ENCODE peak calls at places on chromosome 10, in ten cellular contexts. L is right lobe of liver, X is heart right ventricle, N is gastrocnemius medialis, Y is neural progenitor cell, W is mucosa of descending colon, Z is spleen, R is lung, U is MM.1S, J is IMR-90. B is an unnamed sample. For H3K4me1, the result is how much of the 10 kb centered on the place peaks cover.

GRCh38 chr10:84818956-84819355 is 490.6 kb downstream of the CCSER2 start:
- DNase-seq in N (no peak), U (no peak), Y (no peak), W (no peak), Z (no peak), R (no peak), X (no peak), J (no peak), L (no peak), B (no peak)

GRCh38 chr10:118584181-118584954 is 11.1 kb downstream of the PRLHR start:
- DNase-seq in Z (no peak), Y (no peak), U (no peak), L (no peak), J (peak), X (no peak), R (no peak), W (no peak), N (no peak), B (no peak)

GRCh38 chr10:47021850-47022249 is 110.6 kb downstream of the PTPN20 start:
- DNase-seq in U (no peak), Z (peak), X (no peak), W (no peak), L (peak), J (no peak), R (peak), N (no peak), Y (no peak), B (no peak)

GRCh38 chr10:60733826-60734225 is 44.5 kb upstream of the CDK1 start:
- DNase-seq in N (no peak), L (no peak), Z (no peak), Y (no peak), R (no peak), U (no peak), J (no peak), W (peak), X (no peak), B (no peak)

GRCh38 chr10:112791447-112791846 is 158.6 kb upstream of the TCF7L2 start:
- DNase-seq in Z (no peak), J (no peak), L (no peak), U (no peak), X (no peak), R (no peak), Y (no peak), W (no peak), N (no peak), B (no peak)

GRCh38 chr10:57716884-57717283 is 550.8 kb downstream of the IPMK start:
- DNase-seq in R (no peak), N (no peak), W (no peak), Z (no peak), U (peak), Y (peak), L (no peak), J (peak), X (no peak), B (no peak)

GRCh38 chr10:80555415-80555814 is 17.7 kb downstream of the SH2D4B start:
- DNase-seq in U (no peak), W (no peak), N (no peak), J (no peak), X (no peak), Y (no peak), R (no peak), Z (no peak), L (no peak), B (no peak)

GRCh38 chr10:90319188-90319914 is 538.5 kb downstream of the HTR7 start:
- DNase-seq in R (no peak), N (no peak), L (no peak), Y (peak), W (no peak), U (no peak), J (peak), X (no peak), Z (no peak), B (no peak)

GRCh38 chr10:75091173-75091572 is 20.3 kb upstream of the SAMD8 start:
- DNase-seq in L (no peak), R (no peak), U (no peak), Y (no peak), W (no peak), Z (no peak), X (no peak), J (no peak), N (no peak), B (no peak)

GRCh38 chr10:17428616-17429097 is 25.7 kb downstream of the ST8SIA6 start:
- DNase-seq in Y (no peak), R (no peak), L (no peak), X (no peak), N (no peak), J (no peak), U (peak), Z (peak), W (peak), B (peak)

GRCh38 chr10:18666810-18667209 is 7.6 kb downstream of the ARL5B start:
- DNase-seq in Y (no peak), N (no peak), R (no peak), U (no peak), J (peak), X (no peak), Z (no peak), W (no peak), L (no peak), B (no peak)

GRCh38 chr10:93259126-93259525 is 185.4 kb downstream of the CYP26A1 start:
- DNase-seq in Y (no peak), U (no peak), X (no peak), R (no peak), L (no peak), N (no peak), J (no peak), W (no peak), Z (no peak), B (no peak)

GRCh38 chr10:16656886-16657285 is 135.2 kb upstream of the C1QL3 start:
- DNase-seq in L (no peak), U (no peak), X (no peak), W (no peak), N (no peak), Y (no peak), J (no peak), Z (no peak), R (no peak), B (no peak)

GRCh38 chr10:99996934-99997648 is 12.7 kb downstream of the DNMBP start:
- DNase-seq in L (no peak), J (peak), U (no peak), W (peak), Z (no peak), R (no peak), Y (no peak), X (peak), N (peak), B (no peak)

GRCh38 chr10:123241391-123242141 is 87.4 kb downstream of the BUB3 start:
- DNase-seq in J (no peak), L (no peak), R (no peak), W (peak), N (no peak), Z (no peak), U (no peak), Y (no peak), X (no peak), B (peak)

GRCh38 chr10:46236537-46236887 is 50.3 kb upstream of the ANTXRL start:
- DNase-seq in N (no peak), Y (no peak), X (no peak), Z (peak), L (no peak), W (no peak), U (no peak), J (no peak), R (no peak), B (no peak)

GRCh38 chr10:60963441-60964256 is 19.7 kb upstream of the RHOBTB1 start:
- DNase-seq in X (no peak), N (no peak), L (no peak), U (no peak), Z (no peak), R (no peak), W (no peak), J (peak), Y (no peak), B (no peak)

GRCh38 chr10:29555746-29556481 is 78.9 kb downstream of the SVIL start:
- DNase-seq in U (no peak), W (no peak), Y (peak), R (no peak), L (no peak), J (peak), N (no peak), X (no peak), Z (no peak), B (no peak)

GRCh38 chr10:120423350-120424197 is 33.5 kb upstream of the PLPP4 start:
- DNase-seq in X (peak), L (peak), Y (peak), J (peak), Z (no peak), N (no peak), R (no peak), U (peak), W (peak), B (peak)

GRCh38 chr10:94065344-94065743 is 71.6 kb downstream of the PLCE1 start:
- DNase-seq in Y (no peak), N (no peak), X (no peak), J (peak), R (no peak), L (no peak), U (no peak), Z (no peak), W (no peak), B (no peak)

GRCh38 chr10:101062231-101063161 is 707 bp downstream of the KAZALD1 start:
- DNase-seq in N (no peak), J (peak), Z (peak), L (peak), X (peak), W (peak), R (peak), Y (peak), U (peak), B (peak)

DNA sequence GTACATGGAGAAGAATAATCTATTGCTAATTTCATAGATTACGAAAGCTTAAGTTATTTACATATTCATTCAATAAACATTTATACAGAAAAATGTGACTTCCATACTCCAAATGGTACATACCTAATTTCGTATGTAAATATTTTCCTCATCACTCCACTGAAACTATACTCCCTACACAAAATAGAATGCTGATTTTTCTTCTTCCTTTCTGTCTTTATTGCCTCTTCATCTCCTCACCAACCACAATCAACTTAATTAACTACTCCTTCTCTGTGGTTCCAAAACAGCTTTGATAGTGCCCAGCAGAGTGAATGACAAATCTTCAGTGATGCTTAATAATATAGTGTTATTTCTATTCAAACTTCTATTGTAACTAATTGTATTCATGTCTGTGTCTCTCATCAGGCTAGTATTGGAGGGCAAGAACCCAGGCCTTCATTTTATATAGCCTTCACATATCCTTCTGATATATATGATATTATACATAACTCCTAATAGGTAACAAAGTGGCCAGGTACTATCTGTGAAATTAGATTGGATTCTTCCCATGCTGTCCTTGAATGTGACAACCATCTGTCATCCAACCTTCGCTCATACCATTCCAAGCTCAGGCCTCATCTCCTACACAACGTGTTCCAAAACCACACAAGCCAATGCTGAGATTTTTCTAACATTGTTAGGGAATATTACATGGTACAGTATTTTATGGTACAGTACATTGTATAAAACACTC is 5.3 kb downstream of the ITGB1 start:
- DNase-seq in N (no peak), L (no peak), U (no peak), R (no peak), W (no peak), J (no peak), Y (no peak), Z (no peak), X (no peak), B (no peak)
- H3K4me1 ChIP-seq in N (half or more), L (half or more), U (under half), R (under half), W (under half), J (under half), Y (half or more), Z (under half), X (half or more), B (under half)

GRCh38 chr10:4343091-4343490 is 482.9 kb upstream of the AKR1E2 start:
- DNase-seq in X (no peak), U (no peak), W (no peak), J (no peak), Z (no peak), Y (no peak), N (no peak), L (no peak), R (no peak), B (no peak)

GRCh38 chr10:4346257-4346656 is 479.8 kb upstream of the AKR1E2 start:
- DNase-seq in U (no peak), J (no peak), Z (no peak), N (no peak), Y (no peak), L (no peak), R (no peak), W (no peak), X (no peak), B (no peak)

GRCh38 chr10:4344544-4344994 is 481.4 kb upstream of the AKR1E2 start:
- DNase-seq in Z (no peak), R (peak), Y (no peak), U (no peak), W (no peak), X (peak), L (no peak), N (peak), J (peak), B (no peak)

GRCh38 chr10:4345842-4346241 is 480.2 kb upstream of the AKR1E2 start:
- DNase-seq in R (no peak), Z (no peak), L (no peak), N (no peak), U (no peak), W (no peak), Y (no peak), J (peak), X (no peak), B (no peak)

GRCh38 chr10:4343798-4344370 is 482.1 kb upstream of the AKR1E2 start:
- DNase-seq in U (no peak), N (no peak), L (no peak), R (no peak), J (peak), Z (no peak), W (no peak), Y (no peak), X (no peak), B (no peak)
- TF ChIP-seq CTCF in U (no peak), N (no peak), L (no peak), R (no peak), J (no peak), Z (no peak), W (no peak), Y (no peak), X (no peak), B (no peak)

GRCh38 chr10:63434866-63435854 is 30.6 kb downstream of the JMJD1C start:
- DNase-seq in X (no peak), J (no peak), L (peak), Z (no peak), R (no peak), N (no peak), W (no peak), U (no peak), Y (peak), B (no peak)
- H3K4me1 ChIP-seq in X (half or more), J (under half), L (under half), Z (under half), R (under half), N (under half), W (under half), U (under half), Y (under half), B (under half)

GRCh38 chr10:586151-586550 is 103.3 kb downstream of the DIP2C start:
- DNase-seq in N (no peak), Z (no peak), L (no peak), R (no peak), W (no peak), Y (no peak), U (no peak), J (no peak), X (no peak), B (no peak)

GRCh38 chr10:590721-591120 is 98.7 kb downstream of the DIP2C start:
- DNase-seq in W (no peak), R (no peak), Z (no peak), N (no peak), U (peak), Y (no peak), J (no peak), L (no peak), X (no peak), B (no peak)

GRCh38 chr10:589961-590680 is 99.3 kb downstream of the DIP2C start:
- DNase-seq in X (no peak), Y (no peak), U (no peak), W (no peak), J (no peak), L (no peak), N (no peak), R (no peak), Z (no peak), B (no peak)

GRCh38 chr10:586716-587115 is 102.8 kb downstream of the DIP2C start:
- DNase-seq in X (no peak), L (no peak), U (no peak), N (no peak), R (no peak), J (no peak), W (no peak), Z (no peak), Y (no peak), B (no peak)

GRCh38 chr10:588246-589165 is 101.0 kb downstream of the DIP2C start:
- DNase-seq in L (no peak), W (no peak), X (peak), N (peak), U (peak), Z (no peak), Y (no peak), R (no peak), J (peak), B (no peak)
- TF ChIP-seq CTCF in L (no peak), W (no peak), X (peak), N (peak), U (no peak), Z (no peak), Y (peak), R (no peak), J (peak), B (no peak)

DNA sequence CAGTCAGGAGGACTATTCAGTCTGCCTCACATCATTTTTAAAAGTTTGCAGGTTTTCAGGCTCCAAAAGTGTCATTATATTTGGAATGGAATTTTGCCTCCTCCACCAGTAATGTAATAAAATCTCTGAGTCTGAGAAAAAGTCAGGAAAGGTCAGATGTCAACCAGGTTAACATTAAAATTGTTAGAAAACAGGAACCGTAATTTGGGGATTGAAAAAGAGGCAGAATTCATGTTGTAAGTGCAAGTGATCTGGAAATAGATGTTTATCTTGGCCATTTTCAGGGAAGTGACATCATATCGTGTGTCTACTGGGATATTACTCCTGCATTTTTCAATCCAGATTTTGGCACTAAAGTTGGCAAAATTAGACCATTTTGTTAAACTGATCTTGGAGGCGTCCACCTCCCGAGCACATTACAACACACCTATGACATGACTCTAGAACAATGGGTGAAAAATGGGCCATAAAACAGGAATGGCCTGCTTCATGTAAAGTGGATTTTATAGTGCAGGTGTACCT is 428.5 kb upstream of the MGMT start:
- DNase-seq in L (no peak), W (no peak), R (no peak), Y (no peak), U (no peak), Z (no peak), X (no peak), N (no peak), J (no peak), B (no peak)
- H3K4me1 ChIP-seq in L (under half), W (under half), R (under half), Y (under half), U (under half), Z (under half), X (under half), N (under half), J (under half), B (under half)

DNA sequence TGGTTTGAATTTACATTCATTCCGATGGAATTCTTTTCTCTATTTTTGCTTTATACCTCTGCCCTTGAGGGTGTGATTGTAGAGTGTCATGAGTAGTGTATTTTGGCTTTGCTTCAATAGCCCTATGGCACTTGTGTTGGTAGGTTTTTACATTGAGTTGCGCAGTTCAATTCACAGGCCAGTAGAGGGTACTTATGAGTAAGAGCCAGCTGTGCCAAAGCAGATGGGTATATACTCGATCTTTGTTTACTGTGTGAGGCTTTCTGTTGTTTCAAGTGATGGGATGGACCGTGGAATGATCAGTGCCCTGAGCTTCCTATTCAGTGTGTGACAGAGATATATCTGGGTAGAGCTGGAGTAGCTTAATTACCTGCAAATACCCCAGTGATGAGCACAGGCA is 4.3 kb upstream of the AKR1C3 start:
- DNase-seq in R (no peak), N (no peak), L (no peak), X (no peak), W (no peak), J (peak), Z (no peak), U (peak), Y (peak), B (no peak)
- TF ChIP-seq CTCF in R (peak), N (no peak), L (peak), X (no peak), W (no peak), J (peak), Z (no peak), U (peak), Y (peak), B (no peak)

DNA sequence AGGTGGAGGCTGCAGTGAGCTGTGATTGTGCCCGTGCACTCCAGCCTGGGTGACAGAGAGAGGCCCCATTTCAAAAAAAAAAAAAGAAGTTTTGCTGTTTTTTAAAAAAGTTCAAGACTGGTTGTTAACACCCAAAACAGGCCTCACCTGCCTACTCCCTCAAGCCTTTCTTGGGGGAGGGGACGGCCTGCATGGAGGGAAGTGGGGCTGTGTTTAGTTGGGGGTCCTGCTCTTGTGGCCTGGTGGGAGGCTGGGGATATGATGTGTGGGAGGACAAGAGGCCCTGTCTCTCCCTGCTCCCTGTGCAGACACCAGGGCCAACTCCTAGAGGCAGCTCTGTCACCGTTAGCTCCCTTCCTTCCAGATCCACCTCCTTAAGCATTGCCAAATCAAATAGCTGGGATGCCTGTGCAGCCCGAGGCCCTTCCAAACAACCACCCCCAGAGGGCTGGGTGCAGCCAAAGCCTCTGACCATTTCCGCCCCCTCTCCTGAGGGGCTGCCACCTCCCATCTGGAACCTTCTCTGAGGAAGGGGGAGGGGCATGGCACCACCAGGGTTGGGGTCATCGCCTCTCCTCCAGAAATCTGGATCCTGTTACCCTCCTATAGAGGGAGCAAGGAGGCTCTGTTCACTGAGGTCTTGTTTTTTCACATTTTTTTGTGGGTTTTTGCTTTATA is 32.9 kb upstream of the ANKRD2 start:
- DNase-seq in J (peak), Y (peak), Z (peak), X (peak), U (no peak), L (no peak), R (no peak), N (no peak), W (no peak), B (no peak)
- H3K4me1 ChIP-seq in J (under half), Y (under half), Z (under half), X (half or more), U (under half), L (under half), R (under half), N (under half), W (under half), B (under half)

DNA sequence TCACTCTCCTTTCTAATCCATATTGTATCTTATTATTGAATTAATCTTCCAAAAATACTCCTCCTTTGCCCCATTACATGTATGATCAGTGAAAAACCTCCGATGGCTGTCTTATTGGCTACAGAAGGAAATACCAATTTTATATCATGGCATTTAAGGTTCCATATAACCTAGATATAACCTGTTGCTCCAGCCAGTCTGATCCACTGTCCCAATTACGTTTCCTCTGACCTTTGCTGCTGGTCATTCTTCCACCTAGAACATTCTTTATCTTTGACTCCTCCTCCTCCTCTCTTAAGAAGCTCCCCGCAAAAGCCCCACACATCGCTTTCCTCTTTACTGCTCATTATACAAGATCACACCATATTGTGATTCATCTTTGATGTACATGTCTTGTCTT is 161.5 kb downstream of the RNLS start:
- DNase-seq in X (no peak), Z (no peak), R (no peak), N (no peak), J (no peak), W (no peak), L (no peak), Y (no peak), U (no peak), B (no peak)
- TF ChIP-seq CTCF in X (no peak), Z (no peak), R (no peak), N (no peak), J (no peak), W (no peak), L (no peak), Y (no peak), U (no peak), B (no peak)